ENCODE peak calls at places on chromosomes 6 and 20, in five cellular contexts. K, L, V, H and D are unnamed samples.

GRCh38 chr6:28218312-28219248 is 6.5 kb upstream of the ZSCAN9 start:
- DNase-seq in K (peak), L (peak), V (peak), H (no peak), D (peak)

GRCh38 chr6:120938876-120939231 is 395.4 kb downstream of the TBC1D32 start:
- DNase-seq in K (no peak), L (no peak), V (no peak), H (peak), D (no peak)

GRCh38 chr20:63532449-63532971 is 4.7 kb downstream of the PTK6 start:
- DNase-seq in K (no peak), L (no peak), V (peak), H (no peak), D (no peak)

GRCh38 chr6:10111975-10112374 is 302.9 kb downstream of the TFAP2A start:
- DNase-seq in K (no peak), L (no peak), V (no peak), H (no peak), D (no peak)

GRCh38 chr6:20160541-20161283 is 51.6 kb downstream of the MBOAT1 start:
- DNase-seq in K (no peak), L (no peak), V (no peak), H (no peak), D (no peak)

GRCh38 chr20:19626896-19627295 is 131.2 kb upstream of the RIN2 start:
- DNase-seq in K (no peak), L (no peak), V (no peak), H (no peak), D (no peak)

GRCh38 chr6:4577406-4577805 is 198.8 kb upstream of the CDYL start:
- DNase-seq in K (no peak), L (no peak), V (no peak), H (no peak), D (no peak)

GRCh38 chr6:37371158-37372083 is 17.6 kb downstream of the RNF8 start:
- DNase-seq in K (no peak), L (no peak), V (no peak), H (no peak), D (no peak)

GRCh38 chr20:17995967-17996819 is 27.4 kb downstream of the MGME1 start:
- DNase-seq in K (peak), L (peak), V (peak), H (no peak), D (peak)

GRCh38 chr20:31514154-31515071 is at the start of gene HM13:
- DNase-seq in K (peak), L (peak), V (peak), H (peak), D (peak)

GRCh38 chr20:45407783-45408645 is at the start of gene DBNDD2:
- DNase-seq in K (no peak), L (no peak), V (peak), H (no peak), D (no peak)

GRCh38 chr20:62274332-62275262 is 28.2 kb upstream of the ADRM1 start:
- DNase-seq in K (no peak), L (no peak), V (no peak), H (no peak), D (peak)

GRCh38 chr6:138857792-138858191 is 61.9 kb downstream of the ECT2L start:
- DNase-seq in K (no peak), L (no peak), V (no peak), H (no peak), D (no peak)

GRCh38 chr6:10722820-10723651 is at the start of gene TMEM14C:
- DNase-seq in K (peak), L (peak), V (peak), H (peak), D (peak)

GRCh38 chr20:13821876-13822275 is 37.0 kb downstream of the NDUFAF5 start:
- DNase-seq in K (no peak), L (no peak), V (no peak), H (no peak), D (no peak)

GRCh38 chr20:19823971-19824370 is 65.9 kb downstream of the RIN2 start:
- DNase-seq in K (no peak), L (no peak), V (no peak), H (no peak), D (no peak)

GRCh38 chr6:12289655-12290489 is at the start of gene EDN1:
- DNase-seq in K (peak), L (peak), V (peak), H (peak), D (peak)

GRCh38 chr6:2440516-2440915 is 195.1 kb upstream of the GMDS start:
- DNase-seq in K (no peak), L (no peak), V (no peak), H (no peak), D (no peak)

GRCh38 chr6:118334634-118335033 is 213.5 kb upstream of the PLN start:
- DNase-seq in K (no peak), L (no peak), V (no peak), H (no peak), D (no peak)

GRCh38 chr20:2156666-2157624 is 55.3 kb downstream of the STK35 start:
- DNase-seq in K (no peak), L (peak), V (no peak), H (no peak), D (no peak)

GRCh38 chr6:6712258-6712978 is 123.9 kb downstream of the LY86 start:
- DNase-seq in K (no peak), L (peak), V (no peak), H (no peak), D (peak)

GRCh38 chr6:136166815-136167214 is 83.3 kb downstream of the MTFR2 start:
- DNase-seq in K (no peak), L (no peak), V (no peak), H (no peak), D (no peak)
- TF ChIP-seq FOXM1 in K (no peak), L (no peak), V (no peak), H (no peak), D (no peak)

GRCh38 chr20:32811886-32812285 is 7.9 kb upstream of the MAPRE1 start:
- DNase-seq in K (no peak), L (no peak), V (no peak), H (no peak), D (no peak)
- TF ChIP-seq FOXM1 in K (no peak), L (no peak), V (no peak), H (no peak), D (no peak)

GRCh38 chr6:75124983-75125382 is 80.9 kb downstream of the COL12A1 start:
- DNase-seq in K (no peak), L (no peak), V (no peak), H (no peak), D (no peak)
- TF ChIP-seq FOXM1 in K (no peak), L (no peak), V (no peak), H (no peak), D (no peak)

DNA sequence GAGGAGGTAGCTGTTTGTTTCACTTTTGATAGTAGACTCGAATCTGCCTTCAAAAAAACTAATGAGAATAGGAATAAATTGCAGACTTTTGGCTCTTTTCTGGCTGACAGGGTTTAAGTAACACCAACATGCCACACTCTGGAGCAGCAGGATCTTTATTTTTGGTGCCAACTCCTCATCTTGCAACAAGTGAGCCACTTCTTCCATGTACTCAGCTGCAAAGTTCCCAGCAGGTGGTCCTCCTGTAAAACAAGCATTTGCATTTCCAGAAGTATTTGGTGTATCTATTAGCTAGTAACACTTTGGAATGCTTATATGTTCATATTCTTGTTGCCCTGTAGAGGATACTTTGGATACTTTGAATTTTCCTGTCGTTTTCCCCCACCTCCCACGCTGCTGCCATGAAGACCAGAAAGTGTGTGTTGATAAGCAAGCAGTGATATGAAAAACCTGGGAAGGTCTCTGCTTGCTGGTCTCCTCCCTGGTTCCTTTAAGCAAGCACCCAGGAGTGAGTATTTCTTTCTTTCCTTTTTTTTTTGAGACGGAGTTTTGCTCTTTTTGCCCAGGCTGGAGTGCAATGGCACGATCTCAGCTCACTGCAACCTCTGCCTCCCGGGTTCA is 1.0 kb downstream of the ARMH2 start:
- DNase-seq in K (no peak), L (no peak), V (no peak), H (no peak), D (no peak)
- TF ChIP-seq FOXM1 in K (no peak), L (no peak), V (no peak), H (no peak), D (no peak)

DNA sequence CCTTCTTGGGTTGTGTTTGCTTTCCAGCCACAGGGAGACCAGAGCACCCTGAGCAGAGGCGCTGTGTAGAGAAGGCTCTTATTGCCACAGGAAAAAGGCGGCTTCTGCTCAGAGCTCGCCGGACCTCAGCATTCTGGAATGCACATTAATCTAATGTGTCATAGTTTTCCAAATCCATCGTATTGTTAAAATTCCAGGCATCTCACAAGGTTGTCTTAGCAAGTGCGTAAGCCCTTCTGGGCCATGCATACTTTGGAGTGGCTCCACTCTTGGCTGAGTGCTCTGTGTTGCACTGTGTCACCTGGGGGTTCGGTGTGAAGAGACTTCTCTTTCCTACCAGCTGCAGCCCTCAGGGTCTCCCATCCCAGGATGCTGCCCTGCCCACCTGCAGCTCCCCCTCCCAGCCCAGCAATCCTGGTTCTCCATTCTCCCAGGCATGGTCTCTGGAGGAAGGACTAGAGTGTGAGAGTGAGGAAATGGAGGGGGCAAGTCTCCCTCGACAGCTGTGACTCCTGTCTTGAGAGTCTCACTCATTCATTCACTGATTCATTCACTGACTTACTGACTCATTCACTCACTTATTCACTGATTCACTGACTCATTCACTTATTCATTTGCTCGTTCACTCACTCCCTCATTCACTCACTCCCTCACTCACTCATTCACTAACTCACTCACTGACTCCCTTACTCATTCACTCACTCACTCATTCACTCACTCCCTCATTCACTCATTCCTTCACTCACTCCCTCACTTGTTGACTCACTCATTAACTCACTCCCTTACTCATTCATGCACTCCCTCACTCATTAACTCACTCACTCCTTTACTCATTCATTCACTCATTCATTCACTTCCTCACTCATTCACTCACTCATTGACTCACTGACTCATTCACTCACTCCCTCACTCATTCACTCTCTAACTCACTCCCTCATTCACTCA is 83.7 kb upstream of the MPC1 start:
- DNase-seq in K (no peak), L (no peak), V (peak), H (no peak), D (no peak)
- TF ChIP-seq FOXM1 in K (no peak), L (no peak), V (no peak), H (no peak), D (no peak)

DNA sequence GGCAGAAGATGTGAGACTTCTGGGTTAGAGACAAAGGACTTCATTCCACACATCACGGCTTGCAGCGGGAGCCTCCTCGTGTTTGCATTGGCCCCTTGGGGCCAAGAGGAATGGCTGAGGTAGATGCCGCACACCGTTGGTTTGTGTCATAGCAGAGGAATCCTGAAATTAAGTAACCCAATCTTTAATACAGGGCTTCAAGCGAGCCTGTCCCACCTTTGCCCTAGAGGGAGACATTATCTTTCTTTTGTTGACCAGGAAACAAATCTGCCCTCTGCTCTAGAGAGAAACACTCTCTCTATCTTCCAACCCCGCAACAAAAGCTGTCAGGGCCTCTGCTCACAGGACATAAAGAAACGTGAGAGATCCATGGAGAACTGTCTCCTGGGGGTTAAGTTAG is 277.6 kb upstream of the ZFP64 start:
- DNase-seq in K (no peak), L (no peak), V (no peak), H (no peak), D (no peak)
- TF ChIP-seq FOXM1 in K (no peak), L (no peak), V (no peak), H (no peak), D (no peak)

GRCh38 chr6:116568851-116569755 is 2.2 kb upstream of the RWDD1 start:
- DNase-seq in K (no peak), L (no peak), V (no peak), H (no peak), D (no peak)

GRCh38 chr6:116571683-116572000 is 338 bp downstream of the RWDD1 start:
- DNase-seq in K (no peak), L (no peak), V (no peak), H (no peak), D (no peak)

GRCh38 chr6:116570856-116571682 is at the start of gene RWDD1:
- DNase-seq in K (peak), L (peak), V (peak), H (peak), D (peak)

GRCh38 chr6:116575227-116575626 is 3.9 kb downstream of the RWDD1 start:
- DNase-seq in K (no peak), L (no peak), V (no peak), H (no peak), D (no peak)

DNA sequence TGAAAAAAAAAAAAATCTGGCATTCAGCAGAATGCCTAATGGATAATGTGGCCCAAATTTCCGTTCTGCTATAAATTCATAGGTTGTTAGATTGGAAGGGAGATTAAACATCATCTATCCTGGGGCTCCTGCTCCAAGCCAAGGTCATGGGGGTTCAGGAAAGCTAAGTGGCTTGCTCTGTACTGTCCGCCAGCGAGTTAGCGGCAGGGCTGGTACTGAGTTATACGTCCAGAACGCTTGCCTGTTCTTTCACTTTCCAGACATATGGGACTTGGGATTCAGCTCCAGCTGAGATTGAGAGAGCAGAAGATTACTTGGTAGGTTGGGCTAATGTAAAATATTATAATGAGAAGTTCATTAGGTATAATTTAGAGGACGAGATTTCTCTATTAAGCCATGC is 858 bp downstream of the RWDD1 start:
- DNase-seq in K (peak), L (peak), V (peak), H (no peak), D (peak)
- TF ChIP-seq FOXM1 in K (no peak), L (no peak), V (no peak), H (no peak), D (no peak)

DNA sequence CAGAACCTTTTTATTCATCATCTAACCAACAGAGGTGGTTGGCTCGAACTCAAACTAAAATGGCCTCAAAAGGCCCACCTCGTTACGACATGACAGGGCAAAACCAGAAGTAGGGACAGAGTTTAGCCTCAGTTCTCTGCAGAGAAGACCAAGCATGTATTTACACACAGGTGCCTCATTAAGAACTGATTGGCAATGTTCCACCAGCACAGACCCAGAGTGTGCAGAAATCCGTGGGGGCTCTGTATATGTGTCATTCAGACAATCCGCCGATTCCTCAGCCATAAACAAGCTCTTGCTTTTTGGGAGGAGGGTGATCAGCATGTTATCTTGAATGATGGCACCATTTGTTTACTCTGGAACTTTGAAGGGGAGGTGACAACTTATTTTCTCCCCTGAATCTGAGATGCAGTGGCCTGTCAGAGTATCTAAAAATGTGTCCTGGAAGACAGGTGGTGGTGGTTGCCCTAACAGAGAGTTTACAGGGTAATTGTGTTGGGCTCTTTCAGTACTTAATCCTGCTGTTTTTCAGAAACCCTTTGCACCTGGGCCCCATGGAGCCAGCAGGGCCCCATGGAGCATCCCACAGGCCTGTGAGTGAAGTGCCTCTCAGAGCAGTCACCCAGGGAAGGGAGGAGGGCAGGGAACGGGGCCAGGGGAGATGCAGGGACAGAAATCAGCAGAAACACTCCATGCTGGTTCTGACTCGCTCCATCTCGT is 29.1 kb upstream of the C20orf203 start:
- DNase-seq in K (no peak), L (no peak), V (no peak), H (no peak), D (no peak)
- TF ChIP-seq FOXM1 in K (no peak), L (no peak), V (no peak), H (no peak), D (no peak)

GRCh38 chr20:10986586-10986985 is 312.8 kb upstream of the JAG1 start:
- DNase-seq in K (no peak), L (no peak), V (no peak), H (no peak), D (no peak)
- TF ChIP-seq FOXM1 in K (no peak), L (no peak), V (no peak), H (no peak), D (no peak)